ENCODE peak calls at places on chromosomes 12 and 14, in six cellular contexts. T, I, G, Y, L and K are unnamed samples.

GRCh38 chr12:52081263-52081733 is 1.8 kb downstream of the SMIM41 start:
- DNase-seq in L (no peak), I (no peak), G (no peak), T (peak), Y (no peak), K (no peak)

GRCh38 chr12:62692884-62693283 is 226.3 kb downstream of the MON2 start:
- DNase-seq in G (no peak), I (peak), T (no peak), L (no peak), Y (no peak), K (no peak)

GRCh38 chr12:109519787-109520186 is 42.4 kb downstream of the UBE3B start:
- DNase-seq in T (no peak), I (no peak), Y (no peak), G (no peak), L (no peak), K (no peak)

GRCh38 chr12:130953783-130954543 is at the start of gene ADGRD1:
- DNase-seq in I (no peak), G (no peak), Y (no peak), T (no peak), L (no peak), K (no peak)

GRCh38 chr14:91202234-91202974 is 42.1 kb downstream of the GPR68 start:
- DNase-seq in G (peak), L (no peak), T (peak), Y (no peak), I (peak), K (peak)

GRCh38 chr14:20427231-20428009 is 8.5 kb downstream of the KLHL33 start:
- DNase-seq in L (no peak), T (no peak), Y (no peak), G (no peak), I (peak), K (peak)

GRCh38 chr12:98499668-98500456 is 15.5 kb upstream of the TMPO start:
- DNase-seq in I (no peak), T (no peak), L (no peak), Y (no peak), G (no peak), K (no peak)

GRCh38 chr12:32139064-32139421 is 32.4 kb downstream of the BICD1 start:
- DNase-seq in L (peak), I (peak), G (no peak), Y (no peak), T (peak), K (peak)

GRCh38 chr12:41979574-41979973 is 165.1 kb downstream of the GXYLT1 start:
- DNase-seq in T (no peak), G (no peak), Y (no peak), L (no peak), I (no peak), K (no peak)

GRCh38 chr12:18483723-18484325 is 222.5 kb downstream of the PIK3C2G start:
- DNase-seq in T (no peak), Y (no peak), G (no peak), L (no peak), I (no peak), K (no peak)

GRCh38 chr12:20646239-20646827 is 48.8 kb upstream of the SLCO1C1 start:
- DNase-seq in Y (no peak), L (no peak), I (peak), T (no peak), G (peak), K (peak)

GRCh38 chr14:74671789-74672188 is 41.1 kb downstream of the AREL1 start:
- DNase-seq in I (peak), G (no peak), T (no peak), Y (no peak), L (no peak), K (no peak)

GRCh38 chr14:100382106-100382455 is 58.9 kb downstream of the SLC25A47 start:
- DNase-seq in Y (no peak), T (no peak), L (no peak), I (no peak), G (no peak), K (no peak)

GRCh38 chr14:83007641-83008237 is 1474.1 kb upstream of the SEL1L start:
- DNase-seq in L (no peak), Y (no peak), I (no peak), T (no peak), G (no peak), K (no peak)

GRCh38 chr14:94571395-94571794 is 9.8 kb upstream of the SERPINA5 start:
- DNase-seq in G (no peak), L (no peak), Y (no peak), T (no peak), I (peak), K (no peak)

GRCh38 chr12:128969480-128970055 is 116.3 kb downstream of the GLT1D1 start:
- DNase-seq in Y (no peak), G (no peak), L (no peak), I (no peak), T (peak), K (peak)

GRCh38 chr14:53783256-53783655 is 173.4 kb downstream of the BMP4 start:
- DNase-seq in G (no peak), I (no peak), L (no peak), T (no peak), Y (no peak), K (no peak)

GRCh38 chr14:88023658-88024187 is 18.8 kb downstream of the GPR65 start:
- DNase-seq in Y (no peak), I (no peak), G (peak), L (no peak), T (no peak), K (no peak)

GRCh38 chr14:70716958-70717357 is 75.2 kb downstream of the TTC9 start:
- DNase-seq in T (no peak), L (no peak), Y (no peak), G (no peak), I (no peak), K (no peak)